ENCODE peak calls at places on chromosomes 16 and 17, in nine cellular contexts. One of them, this sample, is unnamed.

GRCh38 chr17:40854175-40854814 is 12.7 kb downstream of the KRT12 start:
- DNase-seq in activated T-cell treated with anti-CD3 and anti-CD28 coated beads, Interleukin-2, amount 50 U/mL, for 72 hours: no peak
- DNase-seq in KBM-7: no peak
- DNase-seq in T-helper 1 cell: no peak
- DNase-seq in stimulated activated CD4-positive, alpha-beta T cell treated with anti-CD3 and anti-CD28 coated beads, Interleukin-2, amount 100 ng/mL, for 24 hours: no peak
- DNase-seq in omental fat pad: no peak
- DNase-seq in WTC11: no peak
- DNase-seq in right atrium auricular region: no peak
- DNase-seq in dermis microvascular lymphatic vessel endothelial cell: no peak
- DNase-seq in this sample: no peak

GRCh38 chr16:58738672-58739296 is 4.7 kb upstream of the GOT2 start:
- DNase-seq in activated T-cell treated with anti-CD3 and anti-CD28 coated beads, Interleukin-2, amount 50 U/mL, for 72 hours: no peak
- DNase-seq in KBM-7: no peak
- DNase-seq in T-helper 1 cell: no peak
- DNase-seq in stimulated activated CD4-positive, alpha-beta T cell treated with anti-CD3 and anti-CD28 coated beads, Interleukin-2, amount 100 ng/mL, for 24 hours: no peak
- DNase-seq in omental fat pad: no peak
- DNase-seq in WTC11: no peak
- DNase-seq in right atrium auricular region: no peak
- DNase-seq in dermis microvascular lymphatic vessel endothelial cell: no peak
- DNase-seq in this sample: no peak

GRCh38 chr17:51230306-51230705 is 29.5 kb downstream of the MBTD1 start:
- DNase-seq in activated T-cell treated with anti-CD3 and anti-CD28 coated beads, Interleukin-2, amount 50 U/mL, for 72 hours: no peak
- DNase-seq in KBM-7: no peak
- DNase-seq in T-helper 1 cell: no peak
- DNase-seq in stimulated activated CD4-positive, alpha-beta T cell treated with anti-CD3 and anti-CD28 coated beads, Interleukin-2, amount 100 ng/mL, for 24 hours: no peak
- DNase-seq in omental fat pad: no peak
- DNase-seq in WTC11: no peak
- DNase-seq in right atrium auricular region: no peak
- DNase-seq in dermis microvascular lymphatic vessel endothelial cell: no peak
- DNase-seq in this sample: no peak

GRCh38 chr16:15771694-15772093 is 85.1 kb downstream of the MYH11 start:
- DNase-seq in activated T-cell treated with anti-CD3 and anti-CD28 coated beads, Interleukin-2, amount 50 U/mL, for 72 hours: no peak
- DNase-seq in KBM-7: no peak
- DNase-seq in T-helper 1 cell: no peak
- DNase-seq in stimulated activated CD4-positive, alpha-beta T cell treated with anti-CD3 and anti-CD28 coated beads, Interleukin-2, amount 100 ng/mL, for 24 hours: no peak
- DNase-seq in omental fat pad: no peak
- DNase-seq in WTC11: no peak
- DNase-seq in right atrium auricular region: no peak
- DNase-seq in dermis microvascular lymphatic vessel endothelial cell: no peak
- DNase-seq in this sample: no peak

GRCh38 chr17:40605301-40605700 is 40.0 kb upstream of the CCR7 start:
- DNase-seq in activated T-cell treated with anti-CD3 and anti-CD28 coated beads, Interleukin-2, amount 50 U/mL, for 72 hours: peak
- DNase-seq in KBM-7: no peak
- DNase-seq in T-helper 1 cell: no peak
- DNase-seq in stimulated activated CD4-positive, alpha-beta T cell treated with anti-CD3 and anti-CD28 coated beads, Interleukin-2, amount 100 ng/mL, for 24 hours: peak
- DNase-seq in omental fat pad: no peak
- DNase-seq in WTC11: no peak
- DNase-seq in right atrium auricular region: no peak
- DNase-seq in dermis microvascular lymphatic vessel endothelial cell: no peak
- DNase-seq in this sample: peak

GRCh38 chr17:19724501-19725420 is 8.4 kb upstream of the SLC47A2 start:
- DNase-seq in activated T-cell treated with anti-CD3 and anti-CD28 coated beads, Interleukin-2, amount 50 U/mL, for 72 hours: peak
- DNase-seq in KBM-7: peak
- DNase-seq in T-helper 1 cell: peak
- DNase-seq in stimulated activated CD4-positive, alpha-beta T cell treated with anti-CD3 and anti-CD28 coated beads, Interleukin-2, amount 100 ng/mL, for 24 hours: peak
- DNase-seq in omental fat pad: no peak
- DNase-seq in WTC11: no peak
- DNase-seq in right atrium auricular region: peak
- DNase-seq in dermis microvascular lymphatic vessel endothelial cell: no peak
- DNase-seq in this sample: no peak

GRCh38 chr17:57009737-57010445 is 32.0 kb downstream of the SCPEP1 start:
- DNase-seq in activated T-cell treated with anti-CD3 and anti-CD28 coated beads, Interleukin-2, amount 50 U/mL, for 72 hours: peak
- DNase-seq in KBM-7: peak
- DNase-seq in T-helper 1 cell: peak
- DNase-seq in stimulated activated CD4-positive, alpha-beta T cell treated with anti-CD3 and anti-CD28 coated beads, Interleukin-2, amount 100 ng/mL, for 24 hours: peak
- DNase-seq in omental fat pad: no peak
- DNase-seq in WTC11: peak
- DNase-seq in right atrium auricular region: peak
- DNase-seq in dermis microvascular lymphatic vessel endothelial cell: peak
- DNase-seq in this sample: no peak

GRCh38 chr17:30519707-30520106 is 42.5 kb downstream of the GOSR1 start:
- DNase-seq in activated T-cell treated with anti-CD3 and anti-CD28 coated beads, Interleukin-2, amount 50 U/mL, for 72 hours: no peak
- DNase-seq in KBM-7: no peak
- DNase-seq in T-helper 1 cell: no peak
- DNase-seq in stimulated activated CD4-positive, alpha-beta T cell treated with anti-CD3 and anti-CD28 coated beads, Interleukin-2, amount 100 ng/mL, for 24 hours: no peak
- DNase-seq in omental fat pad: no peak
- DNase-seq in WTC11: no peak
- DNase-seq in right atrium auricular region: no peak
- DNase-seq in dermis microvascular lymphatic vessel endothelial cell: peak
- DNase-seq in this sample: no peak

This sample was measured in esophagus muscularis mucosa.